ENCODE peak calls at places on chromosome 2, in four cellular contexts. One of them, this sample, is unnamed.

GRCh38 chr2:61554604-61555003 is 16.4 kb upstream of the XPO1 start:
- DNase-seq in SJSA1: no peak
- DNase-seq in iris pigment epithelial cell: no peak
- DNase-seq in NCI-H774: no peak
- DNase-seq in this sample: no peak

GRCh38 chr2:194253528-194254259 is 1403.3 kb upstream of the SLC39A10 start:
- DNase-seq in SJSA1: no peak
- DNase-seq in iris pigment epithelial cell: no peak
- DNase-seq in NCI-H774: no peak
- DNase-seq in this sample: no peak

GRCh38 chr2:105744909-105745853 is at the start of gene NCK2:
- DNase-seq in SJSA1: no peak
- DNase-seq in iris pigment epithelial cell: peak; percentile 44
- DNase-seq in NCI-H774: no peak
- DNase-seq in this sample: peak; percentile 33

GRCh38 chr2:192035731-192036442 is 158.8 kb downstream of the TMEFF2 start:
- DNase-seq in SJSA1: no peak
- DNase-seq in iris pigment epithelial cell: peak; percentile 84
- DNase-seq in NCI-H774: no peak
- DNase-seq in this sample: peak; percentile 51

GRCh38 chr2:20001361-20001863 is 11.1 kb downstream of the MATN3 start:
- DNase-seq in SJSA1: no peak
- DNase-seq in iris pigment epithelial cell: no peak
- DNase-seq in NCI-H774: no peak
- DNase-seq in this sample: no peak

GRCh38 chr2:172081248-172082022 is 3.9 kb upstream of the DLX1 start:
- DNase-seq in SJSA1: no peak
- DNase-seq in iris pigment epithelial cell: no peak
- DNase-seq in NCI-H774: no peak
- DNase-seq in this sample: no peak

GRCh38 chr2:41710944-41711343 is 336.9 kb upstream of the PKDCC start:
- DNase-seq in SJSA1: no peak
- DNase-seq in iris pigment epithelial cell: peak; percentile 62
- DNase-seq in NCI-H774: no peak
- DNase-seq in this sample: peak; percentile 30

GRCh38 chr2:135037831-135038230 is 9.4 kb downstream of the MAP3K19 start:
- DNase-seq in SJSA1: peak; percentile 72
- DNase-seq in iris pigment epithelial cell: peak; percentile 47
- DNase-seq in NCI-H774: no peak
- DNase-seq in this sample: peak; percentile 51

GRCh38 chr2:142220239-142220638 is 89.4 kb upstream of the LRP1B start:
- DNase-seq in SJSA1: no peak
- DNase-seq in iris pigment epithelial cell: no peak
- DNase-seq in NCI-H774: no peak
- DNase-seq in this sample: no peak

GRCh38 chr2:29749041-29749440 is 172.3 kb downstream of the ALK start:
- DNase-seq in SJSA1: no peak
- DNase-seq in iris pigment epithelial cell: no peak
- DNase-seq in NCI-H774: no peak
- DNase-seq in this sample: no peak

GRCh38 chr2:236555486-236555885 is 14.1 kb upstream of the ACKR3 start:
- DNase-seq in SJSA1: no peak
- DNase-seq in iris pigment epithelial cell: no peak
- DNase-seq in NCI-H774: no peak
- DNase-seq in this sample: no peak

GRCh38 chr2:219542931-219543595 is 546 bp downstream of the CHPF start:
- DNase-seq in SJSA1: no peak
- DNase-seq in iris pigment epithelial cell: peak; percentile 47
- DNase-seq in NCI-H774: peak; percentile 37
- DNase-seq in this sample: peak; percentile 55

GRCh38 chr2:148022351-148022750 is 1.5 kb downstream of the MBD5 start:
- DNase-seq in SJSA1: no peak
- DNase-seq in iris pigment epithelial cell: no peak
- DNase-seq in NCI-H774: no peak
- DNase-seq in this sample: no peak